ENCODE peak calls at places on chromosomes 2 and 18, in ten cellular contexts. One of them, this sample, is unnamed.

GRCh38 chr2:118310016-118310877 is 222.0 kb downstream of the INSIG2 start:
- DNase-seq in transverse colon: peak; percentile 13
- DNase-seq in suprapubic skin: peak; percentile 68
- DNase-seq in K562: peak; percentile 67
- DNase-seq in A549: no peak
- DNase-seq in tibial nerve: peak; percentile 15
- DNase-seq in ovary: peak; percentile 19
- DNase-seq in stomach: no peak
- DNase-seq in GM12878: no peak
- DNase-seq in esophagus muscularis mucosa: peak; percentile 89
- DNase-seq in this sample: no peak

GRCh38 chr2:119809329-119810038 is 49.8 kb downstream of the PTPN4 start:
- DNase-seq in K562: no peak
- DNase-seq in esophagus muscularis mucosa: no peak
- DNase-seq in tibial nerve: no peak
- DNase-seq in GM12878: no peak
- DNase-seq in stomach: no peak
- DNase-seq in suprapubic skin: no peak
- DNase-seq in transverse colon: no peak
- DNase-seq in A549: peak; percentile 21
- DNase-seq in ovary: no peak
- DNase-seq in this sample: peak; percentile 72

GRCh38 chr18:79609021-79609461 is 70.6 kb upstream of the CTDP1 start:
- DNase-seq in stomach: no peak
- DNase-seq in ovary: peak; percentile 21
- DNase-seq in K562: no peak
- DNase-seq in GM12878: no peak
- DNase-seq in transverse colon: no peak
- DNase-seq in suprapubic skin: peak; percentile 53
- DNase-seq in A549: no peak
- DNase-seq in esophagus muscularis mucosa: no peak
- DNase-seq in tibial nerve: no peak
- DNase-seq in this sample: peak; percentile 40

GRCh38 chr18:58893388-58894099 is 28.9 kb downstream of the ZNF532 start:
- DNase-seq in stomach: no peak
- DNase-seq in esophagus muscularis mucosa: no peak
- DNase-seq in suprapubic skin: no peak
- DNase-seq in tibial nerve: no peak
- DNase-seq in K562: no peak
- DNase-seq in transverse colon: no peak
- DNase-seq in GM12878: no peak
- DNase-seq in A549: no peak
- DNase-seq in ovary: no peak
- DNase-seq in this sample: no peak

GRCh38 chr18:51169731-51170130 is 27.8 kb downstream of the MEX3C start:
- DNase-seq in suprapubic skin: no peak
- DNase-seq in A549: no peak
- DNase-seq in ovary: no peak
- DNase-seq in GM12878: no peak
- DNase-seq in K562: no peak
- DNase-seq in tibial nerve: no peak
- DNase-seq in stomach: no peak
- DNase-seq in transverse colon: no peak
- DNase-seq in esophagus muscularis mucosa: no peak
- DNase-seq in this sample: no peak

GRCh38 chr2:98903064-98903355 is 33.0 kb downstream of the CRACDL start:
- DNase-seq in tibial nerve: no peak
- DNase-seq in esophagus muscularis mucosa: peak; percentile 89
- DNase-seq in ovary: no peak
- DNase-seq in stomach: no peak
- DNase-seq in GM12878: no peak
- DNase-seq in suprapubic skin: no peak
- DNase-seq in transverse colon: no peak
- DNase-seq in A549: no peak
- DNase-seq in K562: no peak
- DNase-seq in this sample: no peak

GRCh38 chr18:331231-331771 is 63.5 kb upstream of the THOC1 start:
- DNase-seq in esophagus muscularis mucosa: no peak
- DNase-seq in ovary: no peak
- DNase-seq in suprapubic skin: no peak
- DNase-seq in stomach: no peak
- DNase-seq in tibial nerve: no peak
- DNase-seq in GM12878: no peak
- DNase-seq in A549: no peak
- DNase-seq in K562: no peak
- DNase-seq in transverse colon: no peak
- DNase-seq in this sample: no peak

GRCh38 chr2:160407393-160408204 is 86.0 kb downstream of the RBMS1 start:
- DNase-seq in transverse colon: peak; percentile 46
- DNase-seq in stomach: peak; percentile 53
- DNase-seq in esophagus muscularis mucosa: no peak
- DNase-seq in ovary: peak; percentile 76
- DNase-seq in GM12878: no peak
- DNase-seq in suprapubic skin: peak; percentile 78
- DNase-seq in K562: no peak
- DNase-seq in tibial nerve: no peak
- DNase-seq in A549: peak; percentile 59
- DNase-seq in this sample: peak; percentile 87

GRCh38 chr2:118269408-118270051 is 181.3 kb downstream of the INSIG2 start:
- DNase-seq in transverse colon: no peak
- DNase-seq in K562: peak; percentile 8
- DNase-seq in esophagus muscularis mucosa: peak; percentile 83
- DNase-seq in A549: peak; percentile 12
- DNase-seq in GM12878: no peak
- DNase-seq in tibial nerve: no peak
- DNase-seq in stomach: no peak
- DNase-seq in ovary: no peak
- DNase-seq in suprapubic skin: no peak
- DNase-seq in this sample: no peak

GRCh38 chr2:165369131-165369935 is 100.2 kb upstream of the CSRNP3 start:
- DNase-seq in suprapubic skin: peak; percentile 55
- DNase-seq in K562: no peak
- DNase-seq in esophagus muscularis mucosa: no peak
- DNase-seq in tibial nerve: no peak
- DNase-seq in GM12878: no peak
- DNase-seq in A549: no peak
- DNase-seq in stomach: peak; percentile 56
- DNase-seq in transverse colon: no peak
- DNase-seq in ovary: no peak
- DNase-seq in this sample: no peak

GRCh38 chr2:8421658-8422499 is 260.0 kb upstream of the ID2 start:
- DNase-seq in transverse colon: no peak
- DNase-seq in suprapubic skin: no peak
- DNase-seq in GM12878: peak; percentile 71
- DNase-seq in tibial nerve: no peak
- DNase-seq in esophagus muscularis mucosa: no peak
- DNase-seq in stomach: no peak
- DNase-seq in K562: no peak
- DNase-seq in ovary: no peak
- DNase-seq in A549: no peak
- DNase-seq in this sample: peak; percentile 35

GRCh38 chr2:172082944-172083718 is 2.2 kb upstream of the DLX1 start:
- DNase-seq in A549: no peak
- DNase-seq in transverse colon: no peak
- DNase-seq in stomach: no peak
- DNase-seq in suprapubic skin: no peak
- DNase-seq in tibial nerve: no peak
- DNase-seq in esophagus muscularis mucosa: no peak
- DNase-seq in K562: no peak
- DNase-seq in GM12878: no peak
- DNase-seq in ovary: peak; percentile 16
- DNase-seq in this sample: no peak

GRCh38 chr2:240303896-240304745 is 131.3 kb upstream of the GPC1 start:
- DNase-seq in K562: no peak
- DNase-seq in tibial nerve: no peak
- DNase-seq in GM12878: no peak
- DNase-seq in A549: no peak
- DNase-seq in ovary: no peak
- DNase-seq in stomach: no peak
- DNase-seq in transverse colon: no peak
- DNase-seq in esophagus muscularis mucosa: no peak
- DNase-seq in suprapubic skin: no peak
- DNase-seq in this sample: no peak

GRCh38 chr2:189819297-189819704 is 35.1 kb downstream of the PMS1 start:
- DNase-seq in esophagus muscularis mucosa: no peak
- DNase-seq in transverse colon: no peak
- DNase-seq in K562: no peak
- DNase-seq in ovary: no peak
- DNase-seq in stomach: no peak
- DNase-seq in A549: no peak
- DNase-seq in tibial nerve: no peak
- DNase-seq in GM12878: no peak
- DNase-seq in suprapubic skin: no peak
- DNase-seq in this sample: no peak

GRCh38 chr18:13359195-13359594 is 140.6 kb downstream of the LDLRAD4 start:
- DNase-seq in A549: no peak
- DNase-seq in ovary: no peak
- DNase-seq in stomach: no peak
- DNase-seq in suprapubic skin: no peak
- DNase-seq in K562: no peak
- DNase-seq in tibial nerve: no peak
- DNase-seq in GM12878: no peak
- DNase-seq in esophagus muscularis mucosa: no peak
- DNase-seq in transverse colon: no peak
- DNase-seq in this sample: no peak

GRCh38 chr2:238423561-238424312 is 3.0 kb upstream of the ASB1 start:
- DNase-seq in GM12878: no peak
- DNase-seq in ovary: no peak
- DNase-seq in tibial nerve: no peak
- DNase-seq in esophagus muscularis mucosa: no peak
- DNase-seq in A549: no peak
- DNase-seq in stomach: peak; percentile 13
- DNase-seq in transverse colon: no peak
- DNase-seq in K562: no peak
- DNase-seq in suprapubic skin: no peak
- DNase-seq in this sample: no peak

GRCh38 chr2:54468643-54469042 is 12.5 kb downstream of the SPTBN1 start:
- DNase-seq in ovary: no peak
- DNase-seq in GM12878: no peak
- DNase-seq in K562: no peak
- DNase-seq in transverse colon: no peak
- DNase-seq in A549: no peak
- DNase-seq in esophagus muscularis mucosa: no peak
- DNase-seq in suprapubic skin: no peak
- DNase-seq in stomach: no peak
- DNase-seq in tibial nerve: no peak
- DNase-seq in this sample: no peak

DNA sequence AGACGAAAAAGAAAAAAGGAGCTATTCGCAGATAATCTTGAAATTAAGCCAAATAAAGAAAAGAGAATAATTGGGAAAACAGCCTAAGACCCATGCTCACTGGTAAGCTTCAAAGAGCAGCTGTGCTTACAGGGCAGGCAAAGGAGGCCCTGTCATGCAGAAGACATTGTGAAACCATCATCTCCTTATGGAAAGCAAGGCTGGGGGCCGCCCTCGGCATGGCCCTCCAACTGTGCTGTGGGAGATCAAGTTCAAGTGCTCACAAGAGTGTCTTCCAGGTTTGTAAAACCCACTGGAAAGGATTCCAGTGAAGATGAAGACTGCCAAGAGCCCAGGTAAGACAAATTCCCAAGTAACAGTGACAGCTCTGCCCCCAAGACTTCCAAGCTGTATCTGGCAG is 32.2 kb downstream of the ACVR1 start:
- DNase-seq in GM12878: no peak
- DNase-seq in A549: no peak
- DNase-seq in esophagus muscularis mucosa: no peak
- DNase-seq in transverse colon: no peak
- DNase-seq in suprapubic skin: no peak
- DNase-seq in tibial nerve: no peak
- DNase-seq in ovary: no peak
- DNase-seq in K562: no peak
- DNase-seq in stomach: no peak
- DNase-seq in this sample: no peak
- H3K27ac ChIP-seq in GM12878: no peak overlapping the region
- H3K27ac ChIP-seq in A549: no peak overlapping the region
- H3K27ac ChIP-seq in esophagus muscularis mucosa: no peak overlapping the region
- H3K27ac ChIP-seq in transverse colon: no peak overlapping the region
- H3K27ac ChIP-seq in suprapubic skin: no peak overlapping the region
- H3K27ac ChIP-seq in tibial nerve: no peak overlapping the region
- H3K27ac ChIP-seq in ovary: no peak overlapping the region
- H3K27ac ChIP-seq in K562: no peak overlapping the region
- H3K27ac ChIP-seq in stomach: no peak overlapping the region
- H3K27ac ChIP-seq in this sample: no peak overlapping the region

DNA sequence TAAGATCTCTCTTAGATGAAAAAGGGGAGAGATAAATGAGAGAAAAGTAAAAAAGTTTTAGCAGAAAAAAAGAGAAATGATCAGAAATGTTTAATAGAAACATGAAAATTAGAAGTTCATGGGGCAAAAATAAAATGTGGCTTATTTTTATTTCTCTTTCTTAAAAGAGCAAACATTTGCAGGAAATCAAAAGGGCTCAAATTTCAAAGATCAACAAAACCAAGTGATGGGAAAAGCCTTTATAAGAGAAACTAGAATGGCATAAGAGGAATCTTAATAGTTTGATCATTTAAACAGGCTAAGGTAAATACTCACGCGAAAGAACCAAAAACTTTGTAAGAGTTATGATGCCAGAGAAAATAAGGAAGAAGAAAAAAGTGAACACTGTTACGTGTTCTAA is 23.3 kb upstream of the DAW1 start:
- DNase-seq in suprapubic skin: no peak
- DNase-seq in A549: no peak
- DNase-seq in stomach: no peak
- DNase-seq in tibial nerve: no peak
- DNase-seq in ovary: no peak
- DNase-seq in GM12878: no peak
- DNase-seq in transverse colon: no peak
- DNase-seq in K562: no peak
- DNase-seq in esophagus muscularis mucosa: no peak
- DNase-seq in this sample: no peak
- TF ChIP-seq EP300 in suprapubic skin: no peak
- TF ChIP-seq EP300 in A549: no peak
- TF ChIP-seq EP300 in stomach: no peak
- TF ChIP-seq EP300 in tibial nerve: no peak
- TF ChIP-seq EP300 in ovary: no peak
- TF ChIP-seq EP300 in GM12878: no peak
- TF ChIP-seq EP300 in transverse colon: no peak
- TF ChIP-seq EP300 in K562: no peak
- TF ChIP-seq EP300 in esophagus muscularis mucosa: no peak
- TF ChIP-seq EP300 in this sample: no peak

GRCh38 chr2:38509322-38509946 is 93.3 kb downstream of the HNRNPLL start:
- DNase-seq in tibial nerve: peak; percentile 37
- DNase-seq in A549: no peak
- DNase-seq in suprapubic skin: no peak
- DNase-seq in esophagus muscularis mucosa: no peak
- DNase-seq in K562: peak; percentile 43
- DNase-seq in stomach: no peak
- DNase-seq in transverse colon: no peak
- DNase-seq in ovary: no peak
- DNase-seq in GM12878: no peak
- DNase-seq in this sample: no peak
- H3K27ac ChIP-seq in tibial nerve: no peak overlapping the region
- H3K27ac ChIP-seq in A549: peak overlapping the region; percentile 67
- H3K27ac ChIP-seq in suprapubic skin: no peak overlapping the region
- H3K27ac ChIP-seq in esophagus muscularis mucosa: peak overlapping the region; percentile 90
- H3K27ac ChIP-seq in K562: peak overlapping the region; percentile 22
- H3K27ac ChIP-seq in stomach: peak overlapping the region; percentile 70
- H3K27ac ChIP-seq in transverse colon: peak overlapping the region; percentile 74
- H3K27ac ChIP-seq in ovary: peak overlapping the region; percentile 68
- H3K27ac ChIP-seq in GM12878: no peak overlapping the region
- H3K27ac ChIP-seq in this sample: peak overlapping the region; percentile 79

GRCh38 chr18:3411854-3412268 is 38.1 kb upstream of the TGIF1 start:
- DNase-seq in GM12878: no peak
- DNase-seq in stomach: peak; percentile 66
- DNase-seq in esophagus muscularis mucosa: no peak
- DNase-seq in tibial nerve: no peak
- DNase-seq in ovary: peak; percentile 26
- DNase-seq in K562: no peak
- DNase-seq in A549: peak; percentile 80
- DNase-seq in transverse colon: peak; percentile 49
- DNase-seq in suprapubic skin: no peak
- DNase-seq in this sample: no peak
- TF ChIP-seq EP300 in GM12878: no peak
- TF ChIP-seq EP300 in stomach: no peak
- TF ChIP-seq EP300 in esophagus muscularis mucosa: no peak
- TF ChIP-seq EP300 in tibial nerve: no peak
- TF ChIP-seq EP300 in ovary: no peak
- TF ChIP-seq EP300 in K562: no peak
- TF ChIP-seq EP300 in A549: no peak
- TF ChIP-seq EP300 in transverse colon: no peak
- TF ChIP-seq EP300 in suprapubic skin: no peak
- TF ChIP-seq EP300 in this sample: no peak